ENCODE peak calls at places on chromosomes 7 and 10, in eight cellular contexts. K, I, M, Y, C, A, H and R are unnamed samples.

GRCh38 chr7:78576196-78576595 is 777.6 kb downstream of the PHTF2 start:
- DNase-seq in K (no peak), I (no peak), M (no peak), Y (peak), C (no peak), A (no peak), H (peak), R (peak)

GRCh38 chr10:2212196-2212719 is 474.9 kb upstream of the ADARB2 start:
- DNase-seq in K (no peak), I (no peak), M (no peak), Y (no peak), C (no peak), A (no peak), H (no peak), R (no peak)

GRCh38 chr10:17029581-17030271 is 99.9 kb downstream of the CUBN start:
- DNase-seq in K (no peak), I (peak), M (peak), Y (no peak), C (peak), A (peak), H (peak), R (peak)

GRCh38 chr7:142329062-142329788 is 71.4 kb upstream of the PRSS58 start:
- DNase-seq in K (no peak), I (no peak), M (no peak), Y (no peak), C (no peak), A (no peak), H (no peak), R (no peak)

GRCh38 chr7:39683216-39683845 is 60.0 kb downstream of the RALA start:
- DNase-seq in K (no peak), I (no peak), M (no peak), Y (no peak), C (no peak), A (no peak), H (peak), R (peak)

GRCh38 chr7:26492816-26493215 is 201.2 kb downstream of the SNX10 start:
- DNase-seq in K (no peak), I (no peak), M (no peak), Y (no peak), C (no peak), A (no peak), H (no peak), R (no peak)

GRCh38 chr7:131385039-131385605 is 57.4 kb downstream of the MKLN1 start:
- DNase-seq in K (no peak), I (no peak), M (no peak), Y (no peak), C (no peak), A (no peak), H (peak), R (peak)

GRCh38 chr10:119737827-119738226 is 12.0 kb downstream of the INPP5F start:
- DNase-seq in K (peak), I (no peak), M (no peak), Y (peak), C (no peak), A (no peak), H (peak), R (peak)

GRCh38 chr7:40711706-40712105 is 576.9 kb downstream of the SUGCT start:
- DNase-seq in K (no peak), I (no peak), M (no peak), Y (no peak), C (no peak), A (no peak), H (no peak), R (no peak)

GRCh38 chr10:13382759-13383753 is 35.0 kb upstream of the SEPHS1 start:
- DNase-seq in K (no peak), I (no peak), M (no peak), Y (peak), C (no peak), A (no peak), H (no peak), R (no peak)

GRCh38 chr7:138000081-138000701 is 1.7 kb downstream of the CREB3L2 start:
- DNase-seq in K (no peak), I (peak), M (no peak), Y (peak), C (peak), A (peak), H (peak), R (peak)

GRCh38 chr7:55439627-55440026 is 74.5 kb downstream of the LANCL2 start:
- DNase-seq in K (no peak), I (no peak), M (peak), Y (no peak), C (no peak), A (no peak), H (peak), R (peak)

GRCh38 chr10:73894245-73894971 is 16.5 kb upstream of the PLAU start:
- DNase-seq in K (peak), I (no peak), M (no peak), Y (no peak), C (no peak), A (no peak), H (peak), R (peak)

GRCh38 chr7:116525913-116526857 is 1.3 kb downstream of the CAV1 start:
- DNase-seq in K (no peak), I (peak), M (peak), Y (peak), C (peak), A (peak), H (peak), R (peak)

GRCh38 chr7:8719102-8719501 is 285.7 kb downstream of the NXPH1 start:
- DNase-seq in K (no peak), I (no peak), M (no peak), Y (no peak), C (no peak), A (no peak), H (no peak), R (no peak)

GRCh38 chr7:74289660-74290589 is 718 bp downstream of the CLIP2 start:
- DNase-seq in K (no peak), I (peak), M (peak), Y (peak), C (peak), A (peak), H (no peak), R (no peak)

GRCh38 chr10:11095374-11095785 is 77.7 kb downstream of the CELF2 start:
- DNase-seq in K (no peak), I (no peak), M (no peak), Y (peak), C (no peak), A (no peak), H (no peak), R (no peak)

GRCh38 chr7:141785711-141786552 is 4.1 kb upstream of the TAS2R5 start:
- DNase-seq in K (no peak), I (no peak), M (no peak), Y (peak), C (no peak), A (no peak), H (peak), R (peak)

GRCh38 chr7:69412331-69413146 is 185.7 kb upstream of the AUTS2 start:
- DNase-seq in K (no peak), I (no peak), M (peak), Y (no peak), C (peak), A (no peak), H (no peak), R (peak)

GRCh38 chr7:86949052-86949778 is 110.2 kb downstream of the ELAPOR2 start:
- DNase-seq in K (no peak), I (no peak), M (no peak), Y (peak), C (no peak), A (no peak), H (no peak), R (no peak)

GRCh38 chr10:4623200-4623599 is 202.8 kb upstream of the AKR1E2 start:
- DNase-seq in K (no peak), I (no peak), M (no peak), Y (no peak), C (no peak), A (no peak), H (no peak), R (no peak)

GRCh38 chr10:79142064-79142491 is 73.3 kb downstream of the ZMIZ1 start:
- DNase-seq in K (peak), I (peak), M (no peak), Y (no peak), C (no peak), A (no peak), H (peak), R (peak)

GRCh38 chr7:140155428-140155827 is 21.4 kb downstream of the KDM7A start:
- DNase-seq in K (no peak), I (no peak), M (no peak), Y (no peak), C (no peak), A (no peak), H (no peak), R (no peak)

GRCh38 chr10:22652988-22653431 is 61.4 kb downstream of the PIP4K2A start:
- DNase-seq in K (no peak), I (no peak), M (no peak), Y (no peak), C (no peak), A (no peak), H (no peak), R (no peak)

GRCh38 chr10:33421789-33422188 is 87.3 kb upstream of the NRP1 start:
- DNase-seq in K (peak), I (peak), M (no peak), Y (no peak), C (peak), A (no peak), H (peak), R (peak)

GRCh38 chr10:132832186-132832983 is 46.4 kb upstream of the NKX6-2 start:
- DNase-seq in K (no peak), I (no peak), M (no peak), Y (no peak), C (no peak), A (no peak), H (no peak), R (no peak)

GRCh38 chr10:50369931-50370330 is 118.6 kb upstream of the ASAH2 start:
- DNase-seq in K (no peak), I (no peak), M (no peak), Y (no peak), C (no peak), A (no peak), H (peak), R (no peak)

GRCh38 chr7:140475747-140476333 is 3.5 kb downstream of the MKRN1 start:
- DNase-seq in K (no peak), I (no peak), M (no peak), Y (peak), C (no peak), A (no peak), H (peak), R (peak)

GRCh38 chr10:73581912-73582311 is 9.2 kb downstream of the USP54 start:
- DNase-seq in K (no peak), I (no peak), M (no peak), Y (no peak), C (no peak), A (no peak), H (no peak), R (no peak)

GRCh38 chr7:80263321-80263720 is 128.7 kb downstream of the GNAI1 start:
- DNase-seq in K (no peak), I (no peak), M (no peak), Y (peak), C (no peak), A (no peak), H (no peak), R (peak)

GRCh38 chr10:18666810-18667209 is 7.6 kb downstream of the ARL5B start:
- DNase-seq in K (no peak), I (no peak), M (no peak), Y (peak), C (no peak), A (no peak), H (peak), R (peak)

GRCh38 chr7:107359520-107360316 is 110.1 kb upstream of the GPR22 start:
- DNase-seq in K (no peak), I (no peak), M (no peak), Y (no peak), C (no peak), A (no peak), H (no peak), R (no peak)

GRCh38 chr7:107354639-107355038 is 115.2 kb upstream of the GPR22 start:
- DNase-seq in K (no peak), I (no peak), M (no peak), Y (no peak), C (no peak), A (no peak), H (no peak), R (no peak)

GRCh38 chr7:107353701-107354100 is 116.2 kb upstream of the GPR22 start:
- DNase-seq in K (no peak), I (no peak), M (no peak), Y (no peak), C (no peak), A (no peak), H (peak), R (no peak)

DNA sequence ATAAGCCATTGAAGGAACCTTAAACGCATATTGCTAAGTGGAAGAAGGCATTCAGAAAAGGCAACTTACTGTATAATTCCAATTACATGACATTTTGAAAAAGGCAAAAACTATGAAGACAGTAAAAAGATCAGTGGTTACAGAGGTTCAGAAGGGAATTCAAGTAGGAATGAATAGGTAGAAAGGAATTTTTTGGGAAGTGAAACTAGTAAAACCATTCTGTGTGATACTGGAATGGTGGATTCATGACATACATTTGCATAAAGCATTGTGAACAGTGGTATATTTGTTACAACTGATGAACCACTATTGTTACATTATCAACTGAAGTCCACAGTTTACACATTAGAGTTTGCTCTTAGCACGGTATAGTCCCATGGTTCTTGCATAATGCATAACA is 114.2 kb upstream of the GPR22 start:
- DNase-seq in K (peak), I (no peak), M (no peak), Y (no peak), C (no peak), A (no peak), H (peak), R (peak)
- H3K4me3 ChIP-seq in K (no peak), I (no peak), M (no peak), Y (no peak), C (no peak), A (no peak), H (no peak), R (no peak)

DNA sequence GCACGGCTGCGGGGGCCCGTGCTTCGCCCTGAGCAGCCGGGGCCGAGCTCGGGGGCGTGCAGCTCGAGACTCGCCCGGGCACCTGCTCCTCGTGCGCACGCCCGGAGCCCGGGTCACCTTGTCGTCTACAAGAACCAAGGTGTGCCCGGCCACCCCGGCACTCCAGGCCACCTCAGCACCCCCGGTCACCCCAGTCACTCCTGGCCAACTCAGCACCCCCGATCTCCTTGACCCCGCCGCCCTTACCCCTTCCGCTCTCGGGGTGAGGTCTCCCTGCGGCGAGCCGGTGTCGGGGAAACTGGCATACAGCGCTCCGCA is 268 bp upstream of the IGFBP3 start:
- DNase-seq in K (no peak), I (no peak), M (no peak), Y (no peak), C (peak), A (peak), H (no peak), R (no peak)
- H3K4me3 ChIP-seq in K (peak), I (peak), M (peak), Y (peak), C (peak), A (peak), H (peak), R (peak)

GRCh38 chr10:122461367-122461728 is at the start of gene HTRA1:
- DNase-seq in K (no peak), I (peak), M (peak), Y (peak), C (peak), A (peak), H (peak), R (peak)

GRCh38 chr10:122463466-122464157 is 2.3 kb downstream of the HTRA1 start:
- DNase-seq in K (no peak), I (no peak), M (no peak), Y (no peak), C (no peak), A (no peak), H (no peak), R (no peak)

GRCh38 chr10:122462533-122463465 is 1.4 kb downstream of the HTRA1 start:
- DNase-seq in K (no peak), I (peak), M (no peak), Y (no peak), C (peak), A (peak), H (peak), R (peak)

GRCh38 chr10:122460891-122461293 is 461 bp upstream of the HTRA1 start:
- DNase-seq in K (no peak), I (no peak), M (no peak), Y (no peak), C (no peak), A (no peak), H (no peak), R (peak)

GRCh38 chr10:122461729-122462532 is 578 bp downstream of the HTRA1 start:
- DNase-seq in K (no peak), I (peak), M (no peak), Y (peak), C (peak), A (peak), H (no peak), R (no peak)
- H3K4me3 ChIP-seq in K (peak), I (peak), M (peak), Y (peak), C (peak), A (peak), H (peak), R (peak)

GRCh38 chr10:75956624-75957023 is 525.2 kb downstream of the LRMDA start:
- DNase-seq in K (no peak), I (no peak), M (no peak), Y (no peak), C (no peak), A (no peak), H (peak), R (no peak)
- H3K4me3 ChIP-seq in K (no peak), I (no peak), M (no peak), Y (no peak), C (no peak), A (no peak), H (no peak), R (no peak)